ENCODE peak calls at places on chromosome 21, in six cellular contexts. W, F, Q, A, U and J are unnamed samples.

GRCh38 chr21:37711294-37711844 is 204.9 kb downstream of the KCNJ6 start:
- DNase-seq in Q (no peak), U (no peak), W (no peak), F (no peak), A (no peak), J (no peak)

GRCh38 chr21:45972716-45973474 is 8.7 kb upstream of the COL6A1 start:
- DNase-seq in Q (no peak), U (peak; percentile 64), W (no peak), F (no peak), A (no peak), J (no peak)

GRCh38 chr21:32533053-32533452 is 52.3 kb downstream of the TCP10L start:
- DNase-seq in W (no peak), U (no peak), Q (no peak), F (no peak), A (no peak), J (no peak)

GRCh38 chr21:37294674-37295073 is 27.5 kb upstream of the VPS26C start:
- DNase-seq in A (no peak), U (no peak), W (no peak), Q (no peak), F (no peak), J (no peak)

GRCh38 chr21:23963454-23963853 is 1643.8 kb downstream of the MRPL39 start:
- DNase-seq in W (no peak), U (no peak), Q (no peak), A (no peak), F (no peak), J (peak; percentile 63)

GRCh38 chr21:43187715-43188114 is 18.9 kb downstream of the CRYAA start:
- DNase-seq in W (no peak), Q (no peak), A (no peak), U (no peak), F (no peak), J (no peak)

GRCh38 chr21:32826317-32827167 is 55.0 kb upstream of the PAXBP1 start:
- DNase-seq in F (no peak), Q (peak; percentile 21), U (peak; percentile 81), W (peak; percentile 52), A (no peak), J (peak; percentile 64)

GRCh38 chr21:31371715-31372114 is 27.7 kb upstream of the TIAM1 start:
- DNase-seq in W (no peak), A (no peak), Q (no peak), F (no peak), U (no peak), J (no peak)